ENCODE peak calls at places on chromosomes 1 and 21, in four cellular contexts. G is pons, X is NCI-H1694 treated with DMSO at 0.1 percent for 48 hours, M is GM12865. C is an unnamed sample.

GRCh38 chr1:196418772-196419171 is 189.5 kb downstream of the KCNT2 start:
- DNase-seq in X (no peak), M (no peak), G (no peak), C (no peak)

GRCh38 chr21:36627242-36627641 is 71.7 kb upstream of the SIM2 start:
- DNase-seq in G (no peak), X (no peak), M (no peak), C (no peak)

GRCh38 chr1:154329551-154330131 is 4.3 kb downstream of the ATP8B2 start:
- DNase-seq in X (no peak), M (no peak), G (peak), C (peak)

GRCh38 chr1:67327864-67328263 is 20.2 kb downstream of the IL12RB2 start:
- DNase-seq in X (no peak), G (no peak), M (no peak), C (no peak)

GRCh38 chr1:192803501-192803900 is 5.3 kb upstream of the RGS2 start:
- DNase-seq in M (no peak), G (no peak), X (no peak), C (no peak)

GRCh38 chr1:239357867-239358266 is 28.5 kb upstream of the CHRM3 start:
- DNase-seq in G (no peak), X (no peak), M (no peak), C (no peak)

GRCh38 chr1:3060601-3061551 is 8.1 kb upstream of the PRDM16 start:
- DNase-seq in X (no peak), G (no peak), M (no peak), C (no peak)

GRCh38 chr1:4762146-4762545 is 107.7 kb downstream of the AJAP1 start:
- DNase-seq in X (no peak), M (no peak), G (no peak), C (no peak)

GRCh38 chr21:28971171-28971570 is 21.5 kb downstream of the LTN1 start:
- DNase-seq in M (no peak), G (peak), X (no peak), C (no peak)

GRCh38 chr21:45767071-45768006 is 123.8 kb downstream of the PCBP3 start:
- DNase-seq in G (no peak), X (no peak), M (no peak), C (no peak)

GRCh38 chr1:102630041-102630440 is 478.3 kb downstream of the COL11A1 start:
- DNase-seq in M (no peak), X (no peak), G (no peak), C (no peak)

GRCh38 chr1:74430496-74430895 is 81.9 kb downstream of the LRRC53 start:
- DNase-seq in M (no peak), X (no peak), G (peak), C (no peak)

GRCh38 chr1:244964112-244964971 is 100.0 kb upstream of the HNRNPU start:
- DNase-seq in X (no peak), M (no peak), G (no peak), C (peak)

GRCh38 chr1:29501227-29501976 is 265.1 kb downstream of the PTPRU start:
- DNase-seq in M (no peak), X (no peak), G (no peak), C (no peak)

GRCh38 chr21:41075668-41076463 is 92.1 kb upstream of the BACE2 start:
- DNase-seq in G (no peak), M (no peak), X (no peak), C (no peak)

GRCh38 chr1:247487057-247487456 is 29.2 kb upstream of the OR2B11 start:
- DNase-seq in G (peak), X (peak), M (peak), C (peak)

GRCh38 chr1:161115132-161115711 is 2.6 kb downstream of the PFDN2 start:
- DNase-seq in X (no peak), M (no peak), G (no peak), C (no peak)

GRCh38 chr1:14590781-14591180 is 7.7 kb upstream of the KAZN start:
- DNase-seq in G (no peak), X (no peak), M (no peak), C (no peak)

GRCh38 chr1:41382531-41383090 is 21.4 kb downstream of the FOXO6 start:
- DNase-seq in X (no peak), G (no peak), M (no peak), C (no peak)

GRCh38 chr1:204410764-204411450 is 710 bp downstream of the PPP1R15B start:
- DNase-seq in G (peak), M (peak), X (peak), C (peak)

GRCh38 chr1:109884242-109884891 is 26.3 kb upstream of the CSF1 start:
- DNase-seq in M (no peak), X (no peak), G (no peak), C (no peak)

GRCh38 chr1:64967381-64967780 is 1.0 kb upstream of the JAK1 start:
- DNase-seq in X (no peak), M (peak), G (no peak), C (peak)

GRCh38 chr1:62746086-62746808 is 37.7 kb upstream of the ATG4C start:
- DNase-seq in M (peak), G (peak), X (peak), C (peak)

GRCh38 chr1:6108937-6109636 is 63.4 kb downstream of the KCNAB2 start:
- DNase-seq in M (peak), G (no peak), X (peak), C (peak)

GRCh38 chr1:185045793-185046441 is 559 bp downstream of the RNF2 start:
- DNase-seq in X (no peak), M (peak), G (peak), C (peak)

GRCh38 chr1:32351859-32352745 is 10.2 kb downstream of the FAM229A start:
- DNase-seq in G (no peak), M (no peak), X (no peak), C (no peak)

GRCh38 chr1:9592510-9593075 is 3.9 kb downstream of the TMEM201 start:
- DNase-seq in G (no peak), M (no peak), X (no peak), C (no peak)

GRCh38 chr1:38097256-38097655 is 50.7 kb upstream of the POU3F1 start:
- DNase-seq in X (no peak), G (no peak), M (no peak), C (no peak)

GRCh38 chr1:62250126-62250726 is 55.6 kb downstream of the L1TD1 start:
- DNase-seq in G (no peak), X (peak), M (no peak), C (no peak)

GRCh38 chr1:32741417-32742131 is 39.0 kb upstream of the SYNC start:
- DNase-seq in G (no peak), M (no peak), X (peak), C (no peak)

GRCh38 chr1:112985123-112985522 is 29.1 kb upstream of the SLC16A1 start:
- DNase-seq in X (no peak), M (no peak), G (no peak), C (no peak)

GRCh38 chr1:8660455-8660854 is 157.0 kb downstream of the RERE start:
- DNase-seq in X (peak), G (peak), M (no peak), C (peak)

GRCh38 chr1:32705516-32705915 is 2.9 kb upstream of the SYNC start:
- DNase-seq in M (no peak), X (no peak), G (no peak), C (no peak)

GRCh38 chr21:41545500-41546359 is 37.8 kb upstream of the TMPRSS2 start:
- DNase-seq in G (no peak), X (no peak), M (peak), C (no peak)

GRCh38 chr1:25695991-25696330 is 79.4 kb downstream of the MAN1C1 start:
- DNase-seq in M (no peak), G (no peak), X (no peak), C (no peak)

GRCh38 chr1:82778612-82779011 is 977.9 kb downstream of the ADGRL2 start:
- DNase-seq in X (no peak), G (no peak), M (no peak), C (no peak)

GRCh38 chr1:169809370-169810095 is 14.8 kb upstream of the METTL18 start:
- DNase-seq in X (no peak), M (peak), G (peak), C (peak)

GRCh38 chr1:178055093-178055492 is 38.8 kb upstream of the RASAL2 start:
- DNase-seq in M (no peak), X (peak), G (peak), C (peak)

GRCh38 chr1:230730979-230731378 is 16.2 kb upstream of the CAPN9 start:
- DNase-seq in M (no peak), X (no peak), G (no peak), C (no peak)

C was measured in cerebellar cortex.